ENCODE peak calls at places on chromosomes 7 and 10, in eight cellular contexts. One of them, this sample, is unnamed.

GRCh38 chr10:78997635-78998618 is 70.8 kb upstream of the ZMIZ1 start:
- DNase-seq in IMR-90: no peak
- DNase-seq in transverse colon: no peak
- DNase-seq in stomach: no peak
- DNase-seq in A549: no peak
- DNase-seq in sigmoid colon: no peak
- DNase-seq in heart left ventricle: no peak
- DNase-seq in tibial nerve: no peak
- DNase-seq in this sample: no peak

GRCh38 chr7:129741743-129742213 is 130.3 kb downstream of the NRF1 start:
- DNase-seq in IMR-90: no peak
- DNase-seq in transverse colon: no peak
- DNase-seq in stomach: no peak
- DNase-seq in A549: no peak
- DNase-seq in sigmoid colon: no peak
- DNase-seq in heart left ventricle: no peak
- DNase-seq in tibial nerve: no peak
- DNase-seq in this sample: no peak

GRCh38 chr7:4235596-4235995 is 446.5 kb upstream of the FOXK1 start:
- DNase-seq in IMR-90: no peak
- DNase-seq in transverse colon: no peak
- DNase-seq in stomach: no peak
- DNase-seq in A549: no peak
- DNase-seq in sigmoid colon: peak; percentile 26
- DNase-seq in heart left ventricle: no peak
- DNase-seq in tibial nerve: no peak
- DNase-seq in this sample: no peak

GRCh38 chr10:89206402-89207180 is 526 bp downstream of the CH25H start:
- DNase-seq in IMR-90: peak; percentile 24
- DNase-seq in transverse colon: peak; percentile 18
- DNase-seq in stomach: peak; percentile 26
- DNase-seq in A549: peak; percentile 1
- DNase-seq in sigmoid colon: peak; percentile 74
- DNase-seq in heart left ventricle: peak; percentile 31
- DNase-seq in tibial nerve: peak; percentile 14
- DNase-seq in this sample: peak; percentile 30

GRCh38 chr7:132049462-132050304 is 493.3 kb upstream of the PODXL start:
- DNase-seq in IMR-90: peak; percentile 17
- DNase-seq in transverse colon: peak; percentile 58
- DNase-seq in stomach: peak; percentile 50
- DNase-seq in A549: peak; percentile 26
- DNase-seq in sigmoid colon: no peak
- DNase-seq in heart left ventricle: no peak
- DNase-seq in tibial nerve: no peak
- DNase-seq in this sample: peak; percentile 77

GRCh38 chr7:149870701-149871483 is 2.9 kb upstream of the ATP6V0E2 start:
- DNase-seq in IMR-90: no peak
- DNase-seq in transverse colon: no peak
- DNase-seq in stomach: no peak
- DNase-seq in A549: no peak
- DNase-seq in sigmoid colon: no peak
- DNase-seq in heart left ventricle: no peak
- DNase-seq in tibial nerve: no peak
- DNase-seq in this sample: peak; percentile 12

GRCh38 chr10:25522946-25523608 is 348.3 kb downstream of the GPR158 start:
- DNase-seq in IMR-90: no peak
- DNase-seq in transverse colon: no peak
- DNase-seq in stomach: no peak
- DNase-seq in A549: peak; percentile 17
- DNase-seq in sigmoid colon: no peak
- DNase-seq in heart left ventricle: no peak
- DNase-seq in tibial nerve: no peak
- DNase-seq in this sample: peak; percentile 67

GRCh38 chr7:77537136-77537594 is at the start of gene PTPN12:
- DNase-seq in IMR-90: no peak
- DNase-seq in transverse colon: no peak
- DNase-seq in stomach: no peak
- DNase-seq in A549: no peak
- DNase-seq in sigmoid colon: peak; percentile 91
- DNase-seq in heart left ventricle: no peak
- DNase-seq in tibial nerve: no peak
- DNase-seq in this sample: peak; percentile 66

GRCh38 chr10:78211476-78212110 is 177.9 kb downstream of the RPS24 start:
- DNase-seq in IMR-90: peak; percentile 67
- DNase-seq in transverse colon: no peak
- DNase-seq in stomach: no peak
- DNase-seq in A549: peak; percentile 54
- DNase-seq in sigmoid colon: no peak
- DNase-seq in heart left ventricle: no peak
- DNase-seq in tibial nerve: peak; percentile 45
- DNase-seq in this sample: peak; percentile 38

GRCh38 chr10:78664929-78665525 is 403.7 kb upstream of the ZMIZ1 start:
- DNase-seq in IMR-90: peak; percentile 39
- DNase-seq in transverse colon: no peak
- DNase-seq in stomach: no peak
- DNase-seq in A549: peak; percentile 58
- DNase-seq in sigmoid colon: no peak
- DNase-seq in heart left ventricle: no peak
- DNase-seq in tibial nerve: peak; percentile 39
- DNase-seq in this sample: peak; percentile 61

GRCh38 chr10:19154375-19154774 is 105.8 kb downstream of the MALRD1 start:
- DNase-seq in IMR-90: no peak
- DNase-seq in transverse colon: no peak
- DNase-seq in stomach: no peak
- DNase-seq in A549: no peak
- DNase-seq in sigmoid colon: no peak
- DNase-seq in heart left ventricle: no peak
- DNase-seq in tibial nerve: no peak
- DNase-seq in this sample: no peak

GRCh38 chr10:18294633-18295032 is 154.4 kb downstream of the CACNB2 start:
- DNase-seq in IMR-90: no peak
- DNase-seq in transverse colon: no peak
- DNase-seq in stomach: no peak
- DNase-seq in A549: no peak
- DNase-seq in sigmoid colon: no peak
- DNase-seq in heart left ventricle: no peak
- DNase-seq in tibial nerve: no peak
- DNase-seq in this sample: no peak

GRCh38 chr7:91264924-91265681 is 870 bp downstream of the FZD1 start:
- DNase-seq in IMR-90: peak; percentile 74
- DNase-seq in transverse colon: peak; percentile 59
- DNase-seq in stomach: peak; percentile 61
- DNase-seq in A549: peak; percentile 65
- DNase-seq in sigmoid colon: peak; percentile 77
- DNase-seq in heart left ventricle: peak; percentile 51
- DNase-seq in tibial nerve: peak; percentile 17
- DNase-seq in this sample: peak; percentile 63

GRCh38 chr10:128907155-128907554 is 559.9 kb upstream of the MGMT start:
- DNase-seq in IMR-90: no peak
- DNase-seq in transverse colon: no peak
- DNase-seq in stomach: no peak
- DNase-seq in A549: no peak
- DNase-seq in sigmoid colon: no peak
- DNase-seq in heart left ventricle: no peak
- DNase-seq in tibial nerve: no peak
- DNase-seq in this sample: no peak
- TF ChIP-seq CTCF in IMR-90: no peak
- TF ChIP-seq CTCF in transverse colon: no peak
- TF ChIP-seq CTCF in stomach: no peak
- TF ChIP-seq CTCF in A549: no peak
- TF ChIP-seq CTCF in sigmoid colon: no peak
- TF ChIP-seq CTCF in heart left ventricle: no peak
- TF ChIP-seq CTCF in tibial nerve: no peak
- TF ChIP-seq CTCF in this sample: no peak

GRCh38 chr10:102919237-102919959 is 1.3 kb downstream of the CNNM2 start:
- DNase-seq in IMR-90: peak; percentile 25
- DNase-seq in transverse colon: peak; percentile 21
- DNase-seq in stomach: peak; percentile 40
- DNase-seq in A549: no peak
- DNase-seq in sigmoid colon: peak; percentile 66
- DNase-seq in heart left ventricle: no peak
- DNase-seq in tibial nerve: no peak
- DNase-seq in this sample: peak; percentile 23

GRCh38 chr10:102917962-102918816 is at the start of gene CNNM2:
- DNase-seq in IMR-90: peak; percentile 100
- DNase-seq in transverse colon: peak; percentile 100
- DNase-seq in stomach: peak; percentile 100
- DNase-seq in A549: peak; percentile 100
- DNase-seq in sigmoid colon: peak; percentile 100
- DNase-seq in heart left ventricle: peak; percentile 100
- DNase-seq in tibial nerve: peak; percentile 100
- DNase-seq in this sample: peak; percentile 100

GRCh38 chr10:102918817-102919236 is 733 bp downstream of the CNNM2 start:
- DNase-seq in IMR-90: no peak
- DNase-seq in transverse colon: peak; percentile 30
- DNase-seq in stomach: no peak
- DNase-seq in A549: peak; percentile 15
- DNase-seq in sigmoid colon: no peak
- DNase-seq in heart left ventricle: no peak
- DNase-seq in tibial nerve: no peak
- DNase-seq in this sample: peak; percentile 31

GRCh38 chr10:102916173-102916572 is 1.9 kb upstream of the CNNM2 start:
- DNase-seq in IMR-90: no peak
- DNase-seq in transverse colon: no peak
- DNase-seq in stomach: no peak
- DNase-seq in A549: no peak
- DNase-seq in sigmoid colon: no peak
- DNase-seq in heart left ventricle: no peak
- DNase-seq in tibial nerve: no peak
- DNase-seq in this sample: no peak

DNA sequence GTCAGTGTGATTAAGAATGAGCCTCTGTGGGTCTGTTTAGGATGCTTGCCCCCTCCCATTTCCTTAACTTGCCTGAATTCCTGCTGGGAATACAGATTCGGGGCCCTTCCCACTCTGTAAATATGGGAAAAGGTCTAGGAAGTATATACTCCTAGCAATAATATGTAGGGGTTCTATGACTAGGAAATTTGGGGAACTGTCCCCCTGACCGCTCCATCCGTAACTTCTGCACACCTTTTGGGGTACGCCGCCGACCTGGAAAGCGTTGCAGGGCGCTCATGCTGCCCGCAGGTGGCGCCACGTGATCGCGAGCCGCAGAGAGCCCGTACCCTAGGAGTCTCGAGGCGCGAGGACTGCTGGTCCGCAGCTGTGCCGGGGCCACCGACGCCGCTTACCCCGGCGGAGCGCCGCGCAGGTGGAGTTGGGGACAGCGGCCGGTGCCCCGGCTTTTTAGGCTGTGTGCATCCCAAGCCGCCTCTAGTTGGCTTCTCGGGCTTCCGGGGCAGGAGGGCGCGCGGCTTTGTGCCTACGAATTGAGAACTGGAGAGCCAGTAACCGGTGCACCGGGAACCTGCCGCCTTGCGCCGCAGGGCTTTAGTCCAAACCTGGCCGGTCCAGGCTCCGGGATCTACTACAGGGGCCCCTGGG is 656 bp upstream of the CNNM2 start:
- DNase-seq in IMR-90: peak; percentile 61
- DNase-seq in transverse colon: peak; percentile 86
- DNase-seq in stomach: peak; percentile 85
- DNase-seq in A549: peak; percentile 74
- DNase-seq in sigmoid colon: peak; percentile 92
- DNase-seq in heart left ventricle: peak; percentile 81
- DNase-seq in tibial nerve: peak; percentile 78
- DNase-seq in this sample: peak; percentile 89
- TF ChIP-seq POLR2A in IMR-90: no peak
- TF ChIP-seq POLR2A in transverse colon: no peak
- TF ChIP-seq POLR2A in stomach: no peak
- TF ChIP-seq POLR2A in A549: no peak
- TF ChIP-seq POLR2A in sigmoid colon: no peak
- TF ChIP-seq POLR2A in heart left ventricle: no peak
- TF ChIP-seq POLR2A in tibial nerve: no peak
- TF ChIP-seq POLR2A in this sample: no peak

GRCh38 chr10:124672181-124672638 is 72.0 kb downstream of the FAM53B start:
- DNase-seq in IMR-90: no peak
- DNase-seq in transverse colon: no peak
- DNase-seq in stomach: no peak
- DNase-seq in A549: no peak
- DNase-seq in sigmoid colon: no peak
- DNase-seq in heart left ventricle: peak; percentile 52
- DNase-seq in tibial nerve: no peak
- DNase-seq in this sample: no peak

GRCh38 chr10:124669824-124670654 is 74.1 kb downstream of the FAM53B start:
- DNase-seq in IMR-90: no peak
- DNase-seq in transverse colon: no peak
- DNase-seq in stomach: no peak
- DNase-seq in A549: no peak
- DNase-seq in sigmoid colon: no peak
- DNase-seq in heart left ventricle: peak; percentile 14
- DNase-seq in tibial nerve: no peak
- DNase-seq in this sample: no peak

GRCh38 chr10:124669141-124669823 is 74.9 kb downstream of the FAM53B start:
- DNase-seq in IMR-90: no peak
- DNase-seq in transverse colon: no peak
- DNase-seq in stomach: no peak
- DNase-seq in A549: no peak
- DNase-seq in sigmoid colon: no peak
- DNase-seq in heart left ventricle: no peak
- DNase-seq in tibial nerve: no peak
- DNase-seq in this sample: no peak

GRCh38 chr10:124670849-124671248 is 73.3 kb downstream of the FAM53B start:
- DNase-seq in IMR-90: no peak
- DNase-seq in transverse colon: no peak
- DNase-seq in stomach: no peak
- DNase-seq in A549: no peak
- DNase-seq in sigmoid colon: no peak
- DNase-seq in heart left ventricle: peak; percentile 52
- DNase-seq in tibial nerve: no peak
- DNase-seq in this sample: no peak

GRCh38 chr10:124671486-124672075 is 72.6 kb downstream of the FAM53B start:
- DNase-seq in IMR-90: no peak
- DNase-seq in transverse colon: no peak
- DNase-seq in stomach: no peak
- DNase-seq in A549: peak; percentile 45
- DNase-seq in sigmoid colon: peak; percentile 79
- DNase-seq in heart left ventricle: peak; percentile 68
- DNase-seq in tibial nerve: peak; percentile 51
- DNase-seq in this sample: no peak
- TF ChIP-seq CTCF in IMR-90: no peak
- TF ChIP-seq CTCF in transverse colon: peak; percentile 20
- TF ChIP-seq CTCF in stomach: no peak
- TF ChIP-seq CTCF in A549: no peak
- TF ChIP-seq CTCF in sigmoid colon: no peak
- TF ChIP-seq CTCF in heart left ventricle: peak; percentile 35
- TF ChIP-seq CTCF in tibial nerve: peak; percentile 65
- TF ChIP-seq CTCF in this sample: no peak

DNA sequence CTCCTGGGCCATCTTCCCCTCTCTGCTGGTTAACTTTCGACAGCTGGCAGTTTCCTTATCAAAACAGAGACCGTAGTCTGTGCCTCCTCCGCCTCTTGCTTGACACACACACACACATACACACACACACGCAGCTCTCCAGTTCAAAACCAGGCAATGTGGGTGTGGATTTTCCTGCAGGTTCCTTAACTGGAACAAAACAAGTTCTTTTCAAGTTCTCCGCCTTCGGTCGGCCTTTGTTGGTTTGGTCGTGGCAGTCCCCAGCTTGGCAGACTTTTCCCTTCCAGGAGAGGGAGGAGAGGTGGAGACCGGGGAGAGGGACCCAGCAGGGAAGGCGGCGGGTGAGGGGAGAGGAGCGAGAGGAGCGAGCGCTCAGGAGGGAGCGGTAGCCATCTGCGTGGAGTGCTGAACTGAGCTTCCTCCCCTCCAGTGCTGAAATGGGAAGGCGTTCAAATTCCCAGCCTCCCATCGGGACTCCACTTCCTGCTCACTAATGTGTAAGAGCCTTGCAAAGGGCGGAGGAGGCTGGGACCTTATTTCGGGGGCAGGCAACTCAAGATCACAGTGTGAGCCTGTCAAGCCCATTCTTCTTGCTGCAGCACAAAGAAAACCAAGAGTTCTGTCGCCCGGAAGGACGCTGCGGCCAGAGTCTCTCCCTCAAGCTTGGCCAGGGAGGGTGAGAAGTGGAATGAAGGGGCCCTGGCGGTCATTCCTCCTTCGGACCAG is 120.6 kb downstream of the PRPF18 start:
- DNase-seq in IMR-90: peak; percentile 95
- DNase-seq in transverse colon: peak; percentile 75
- DNase-seq in stomach: peak; percentile 75
- DNase-seq in A549: peak; percentile 61
- DNase-seq in sigmoid colon: peak; percentile 93
- DNase-seq in heart left ventricle: peak; percentile 93
- DNase-seq in tibial nerve: peak; percentile 75
- DNase-seq in this sample: peak; percentile 68
- TF ChIP-seq POLR2A in IMR-90: peak; percentile 17
- TF ChIP-seq POLR2A in transverse colon: no peak
- TF ChIP-seq POLR2A in stomach: no peak
- TF ChIP-seq POLR2A in A549: peak; percentile 34
- TF ChIP-seq POLR2A in sigmoid colon: no peak
- TF ChIP-seq POLR2A in heart left ventricle: peak; percentile 31
- TF ChIP-seq POLR2A in tibial nerve: peak; percentile 3
- TF ChIP-seq POLR2A in this sample: no peak